ENCODE peak calls at places on chromosomes 4 and X, in six cellular contexts. O is transverse colon, L is heart left ventricle, N is gastrocnemius medialis, W is right lobe of liver, A is IMR-90. R is an unnamed sample.

GRCh38 chr4:186904104-186904503 is 180.4 kb upstream of the FAT1 start:
- DNase-seq in O (no peak), L (no peak), N (no peak), W (no peak), A (peak; percentile 95), R (no peak)

GRCh38 chrX:111100191-111100590 is 4.2 kb downstream of the PAK3 start:
- DNase-seq in O (peak; percentile 10), L (no peak), N (no peak), W (peak; percentile 52), A (peak; percentile 24), R (no peak)

GRCh38 chr4:16067515-16067914 is 16.3 kb downstream of the PROM1 start:
- DNase-seq in O (peak; percentile 50), L (no peak), N (no peak), W (no peak), A (no peak), R (no peak)

GRCh38 chrX:50054147-50054546 is 131.8 kb downstream of the CLCN5 start:
- DNase-seq in O (no peak), L (no peak), N (no peak), W (no peak), A (no peak), R (no peak)

GRCh38 chr4:138158746-138159297 is 83.3 kb downstream of the SLC7A11 start:
- DNase-seq in O (no peak), L (no peak), N (no peak), W (no peak), A (peak; percentile 91), R (no peak)

GRCh38 chr4:121192500-121192899 is 28.4 kb upstream of the TNIP3 start:
- DNase-seq in O (no peak), L (no peak), N (no peak), W (no peak), A (peak; percentile 48), R (no peak)

GRCh38 chrX:78708171-78708570 is 39.3 kb upstream of the LPAR4 start:
- DNase-seq in O (peak; percentile 8), L (no peak), N (no peak), W (no peak), A (peak; percentile 41), R (no peak)

GRCh38 chr4:8379771-8380170 is 60.8 kb downstream of the ACOX3 start:
- DNase-seq in O (no peak), L (no peak), N (no peak), W (no peak), A (no peak), R (no peak)

GRCh38 chrX:150372280-150372679 is 9.2 kb downstream of the MAMLD1 start:
- DNase-seq in O (no peak), L (no peak), N (no peak), W (no peak), A (no peak), R (no peak)

GRCh38 chr4:80184791-80185756 is 12.2 kb upstream of the PRDM8 start:
- DNase-seq in O (peak; percentile 21), L (no peak), N (no peak), W (no peak), A (no peak), R (peak; percentile 40)

GRCh38 chr4:156102411-156102810 is 148.7 kb upstream of the CTSO start:
- DNase-seq in O (no peak), L (no peak), N (no peak), W (no peak), A (no peak), R (no peak)

GRCh38 chr4:20196476-20196875 is 55.2 kb upstream of the SLIT2 start:
- DNase-seq in O (no peak), L (no peak), N (no peak), W (no peak), A (peak; percentile 32), R (no peak)

GRCh38 chrX:149837639-149838038 is 43.3 kb upstream of the MAGEA8 start:
- DNase-seq in O (no peak), L (no peak), N (no peak), W (no peak), A (no peak), R (no peak)

GRCh38 chrX:39905946-39906345 is 191.8 kb downstream of the BCOR start:
- DNase-seq in O (no peak), L (no peak), N (no peak), W (no peak), A (no peak), R (no peak)

GRCh38 chr4:16836324-16836723 is 62.1 kb downstream of the LDB2 start:
- DNase-seq in O (no peak), L (no peak), N (no peak), W (no peak), A (no peak), R (no peak)

GRCh38 chrX:105483011-105483410 is 262.5 kb upstream of the TEX13A start:
- DNase-seq in O (no peak), L (no peak), N (no peak), W (no peak), A (peak; percentile 0), R (no peak)

GRCh38 chrX:123088930-123089329 is 95.1 kb upstream of the GRIA3 start:
- DNase-seq in O (no peak), L (no peak), N (no peak), W (no peak), A (no peak), R (no peak)

GRCh38 chrX:123085311-123085940 is 98.7 kb upstream of the GRIA3 start:
- DNase-seq in O (no peak), L (no peak), N (no peak), W (no peak), A (no peak), R (no peak)

GRCh38 chrX:123087326-123087725 is 96.8 kb upstream of the GRIA3 start:
- DNase-seq in O (no peak), L (no peak), N (no peak), W (no peak), A (no peak), R (no peak)

GRCh38 chrX:123086768-123087167 is 97.3 kb upstream of the GRIA3 start:
- DNase-seq in O (no peak), L (no peak), N (no peak), W (no peak), A (no peak), R (no peak)

GRCh38 chrX:123088331-123088730 is 95.7 kb upstream of the GRIA3 start:
- DNase-seq in O (no peak), L (no peak), N (no peak), W (no peak), A (no peak), R (no peak)
- TF ChIP-seq POLR2A in O (no peak), L (no peak), N (no peak), W (no peak), A (no peak), R (no peak)

GRCh38 chr4:151809716-151810115 is 48.9 kb upstream of the GATB start:
- DNase-seq in O (no peak), L (no peak), N (no peak), W (no peak), A (no peak), R (no peak)

GRCh38 chr4:151804821-151805220 is 44.0 kb upstream of the GATB start:
- DNase-seq in O (no peak), L (no peak), N (no peak), W (no peak), A (peak; percentile 21), R (no peak)

GRCh38 chr4:151806511-151806927 is 45.7 kb upstream of the GATB start:
- DNase-seq in O (no peak), L (peak; percentile 55), N (no peak), W (no peak), A (peak; percentile 89), R (no peak)

GRCh38 chr4:151808120-151808529 is 47.3 kb upstream of the GATB start:
- DNase-seq in O (no peak), L (peak; percentile 45), N (no peak), W (no peak), A (peak; percentile 31), R (no peak)

DNA sequence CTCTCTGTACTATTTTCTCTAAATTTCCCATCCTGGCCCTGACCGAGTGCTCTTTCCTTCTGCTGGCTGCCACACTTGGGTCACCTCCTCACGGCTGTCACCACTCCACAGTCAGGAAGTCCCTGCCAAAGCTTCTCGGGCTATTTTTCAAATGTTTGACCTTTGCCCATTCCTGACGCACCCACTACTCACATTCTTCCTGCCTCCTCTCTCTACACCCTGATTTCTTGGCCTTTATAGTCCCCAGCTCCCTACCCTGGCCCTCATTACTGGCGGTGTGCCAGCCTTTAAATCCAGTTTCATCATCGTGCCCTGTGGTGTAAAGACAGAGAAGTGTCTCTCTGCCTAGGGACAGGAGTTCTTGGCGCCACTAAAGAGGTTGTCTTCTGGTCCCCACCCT is 46.4 kb upstream of the GATB start:
- DNase-seq in O (peak; percentile 37), L (peak; percentile 74), N (no peak), W (no peak), A (no peak), R (no peak)
- H3K27ac ChIP-seq in O (no peak overlapping the region), L (peak overlapping the region; percentile 80), N (no peak overlapping the region), W (no peak overlapping the region), A (peak overlapping the region; percentile 57), R (no peak overlapping the region)

DNA sequence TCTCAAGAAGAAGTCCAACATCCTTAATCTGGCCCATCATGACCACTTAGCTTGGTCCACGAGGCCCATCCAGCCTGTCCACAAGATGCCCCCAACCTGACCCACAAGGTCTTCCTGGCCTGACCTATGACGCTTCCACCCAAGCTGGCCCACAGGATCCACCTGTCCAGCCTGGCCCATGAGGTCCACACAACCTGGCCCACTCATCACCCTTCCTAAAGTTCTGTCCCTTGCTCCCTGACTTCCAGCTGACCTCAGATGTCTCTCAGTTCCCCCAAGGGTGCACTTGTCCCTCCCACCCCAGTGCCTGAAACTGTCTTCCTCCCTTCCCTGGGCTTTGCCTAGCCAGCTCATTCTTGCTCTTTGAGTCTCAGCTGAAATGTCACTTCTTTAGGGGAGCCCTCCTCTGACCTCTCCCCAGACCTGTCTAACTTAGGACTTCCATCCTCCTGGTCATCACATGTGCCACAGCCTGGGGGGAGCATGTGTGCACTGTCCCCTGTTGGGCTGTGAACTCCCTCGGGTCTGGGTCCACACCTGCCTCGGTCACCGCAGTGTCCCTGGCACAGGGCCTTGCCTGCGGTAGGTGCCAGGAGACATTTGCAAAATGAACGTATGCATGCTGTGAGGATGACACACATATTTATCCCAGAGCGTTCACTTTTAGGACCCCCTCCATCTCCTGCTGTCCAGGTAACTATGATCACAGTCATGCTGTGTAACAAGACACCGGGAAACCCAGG is 61.7 kb downstream of the EVC start:
- DNase-seq in O (no peak), L (no peak), N (no peak), W (no peak), A (no peak), R (no peak)
- H3K9me3 ChIP-seq in O (peaks cover 10% of the 10 kb centered on the region), L (peaks cover 6% of the 10 kb centered on the region), N (no peaks in the 10 kb centered on the region), W (no peaks in the 10 kb centered on the region), A (peaks cover 4% of the 10 kb centered on the region), R (no peaks in the 10 kb centered on the region)

GRCh38 chrX:48521353-48522243 is at the start of gene EBP:
- DNase-seq in O (peak; percentile 95), L (peak; percentile 93), N (peak; percentile 59), W (peak; percentile 93), A (peak; percentile 77), R (peak; percentile 84)
- TF ChIP-seq POLR2A in O (peak; percentile 83), L (no peak), N (peak; percentile 22), W (peak; percentile 86), A (peak; percentile 35), R (peak; percentile 31)

DNA sequence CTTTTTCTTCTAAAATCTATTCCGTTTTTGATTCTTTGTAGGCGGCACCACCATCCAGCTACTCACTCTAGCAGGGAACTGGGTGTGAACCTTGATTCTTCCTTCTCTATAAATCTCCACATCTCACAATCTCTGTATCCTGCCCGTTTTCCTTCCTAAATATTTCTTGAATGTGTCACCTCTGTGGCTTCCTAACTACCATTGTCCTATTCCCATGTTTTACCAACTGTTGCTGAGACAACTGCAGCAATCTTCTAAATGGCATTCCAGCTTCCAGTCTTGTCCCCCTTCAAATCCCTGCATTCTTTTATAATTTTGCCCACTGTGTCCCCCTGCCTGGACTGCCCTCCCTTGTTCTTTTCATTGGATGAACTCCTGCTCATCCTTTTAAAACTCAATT is 641.3 kb downstream of the RPA4 start:
- DNase-seq in O (no peak), L (no peak), N (no peak), W (no peak), A (no peak), R (no peak)
- H3K27ac ChIP-seq in O (no peak overlapping the region), L (no peak overlapping the region), N (no peak overlapping the region), W (no peak overlapping the region), A (no peak overlapping the region), R (no peak overlapping the region)